ENCODE peak calls at places on chromosomes 4 and X, in four cellular contexts. F is K562, T is GM12891, C is GM12878. R is an unnamed sample.

GRCh38 chr4:92776080-92776479 is 472.3 kb downstream of the GRID2 start:
- DNase-seq in F (no peak), T (no peak), C (no peak), R (no peak)

GRCh38 chr4:94690851-94691254 is 66.9 kb upstream of the BMPR1B start:
- DNase-seq in F (no peak), T (no peak), C (no peak), R (no peak)

GRCh38 chrX:21798677-21799219 is 40.7 kb upstream of the MBTPS2 start:
- DNase-seq in F (no peak), T (no peak), C (no peak), R (no peak)

GRCh38 chr4:10096201-10096975 is 20.2 kb downstream of the WDR1 start:
- DNase-seq in F (peak), T (peak), C (peak), R (peak)

GRCh38 chr4:123017636-123018390 is 95.4 kb upstream of the NUDT6 start:
- DNase-seq in F (no peak), T (no peak), C (no peak), R (no peak)

GRCh38 chrX:112654871-112655270 is 24.9 kb downstream of the LHFPL1 start:
- DNase-seq in F (no peak), T (no peak), C (no peak), R (no peak)

GRCh38 chr4:88189418-88189738 is 30.9 kb upstream of the ABCG2 start:
- DNase-seq in F (no peak), T (no peak), C (no peak), R (no peak)

GRCh38 chr4:62455871-62456270 is 1255.7 kb downstream of the ADGRL3 start:
- DNase-seq in F (no peak), T (no peak), C (no peak), R (no peak)

GRCh38 chrX:35416783-35417182 is 381.4 kb upstream of the MAGEB16 start:
- DNase-seq in F (no peak), T (no peak), C (no peak), R (no peak)

GRCh38 chrX:38112566-38112965 is 106.2 kb downstream of the SYTL5 start:
- DNase-seq in F (no peak), T (no peak), C (peak), R (no peak)

DNA sequence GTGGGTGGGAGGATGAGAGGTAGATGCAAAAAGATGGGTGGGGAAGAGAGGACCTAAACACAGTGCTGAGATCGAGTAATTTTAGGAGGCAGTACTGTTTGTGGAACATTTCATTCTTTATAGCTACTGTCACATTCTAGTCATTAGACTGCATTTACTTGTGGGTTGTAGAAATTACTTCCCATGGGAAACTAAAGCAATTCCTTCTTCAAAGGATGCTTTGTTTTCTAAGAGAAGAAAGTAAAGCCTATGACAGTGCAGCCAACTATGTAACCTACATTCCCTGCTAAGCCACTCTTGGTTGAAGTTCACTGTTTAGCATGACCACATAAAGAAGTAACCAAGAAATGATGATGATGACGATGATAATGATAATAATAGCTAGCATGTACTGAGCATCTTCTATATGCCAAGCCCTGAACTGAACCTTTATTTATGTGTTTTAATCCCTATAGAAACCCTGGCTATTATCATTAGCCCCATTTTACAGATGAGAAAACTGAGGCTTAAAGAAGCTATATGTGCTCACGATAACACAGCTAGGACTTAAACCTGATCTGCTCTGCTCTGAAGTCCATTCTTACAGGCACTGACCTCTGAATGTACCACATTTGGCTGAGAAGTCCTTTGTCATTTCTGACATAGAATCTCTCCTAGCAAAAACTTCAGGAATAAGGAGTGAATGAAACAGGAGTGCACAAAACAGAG is 114.5 kb upstream of the KIT start:
- DNase-seq in F (no peak), T (no peak), C (no peak), R (no peak)
- TF ChIP-seq SPI1 in F (no peak), T (no peak), C (no peak), R (no peak)

DNA sequence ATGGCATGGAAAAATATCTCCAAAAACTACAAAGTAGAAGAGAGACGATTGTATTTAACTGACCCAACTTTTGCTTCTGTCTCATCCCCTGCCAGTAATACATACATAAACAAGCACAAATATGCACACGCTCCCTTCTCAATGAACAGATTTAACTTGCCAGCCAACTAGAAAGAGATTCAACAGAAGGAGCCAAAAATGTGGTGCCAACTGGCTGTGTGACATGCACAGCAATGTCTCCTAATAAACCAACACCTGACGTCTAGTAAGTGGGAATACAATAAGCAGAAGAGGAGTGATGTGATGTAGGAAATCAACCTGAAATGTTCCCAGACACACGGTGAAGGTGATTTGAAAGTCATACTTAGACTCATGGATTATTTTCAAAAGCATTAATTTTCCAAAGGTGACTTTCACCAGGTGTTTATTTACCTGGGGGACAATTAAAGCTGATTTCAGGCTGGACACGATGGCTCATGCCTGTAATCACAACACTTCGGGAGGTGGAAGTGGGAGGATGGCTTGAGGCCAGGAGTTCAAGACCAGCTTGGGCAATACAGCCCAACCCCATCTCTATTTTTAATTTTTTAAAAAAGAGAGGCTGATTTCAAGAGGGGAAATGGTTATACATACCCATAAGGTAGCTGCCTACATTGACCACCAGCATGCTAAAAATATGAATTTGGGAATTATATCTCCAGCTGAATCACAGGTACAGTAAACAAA is 33.7 kb downstream of the SH3RF1 start:
- DNase-seq in F (no peak), T (no peak), C (no peak), R (no peak)
- TF ChIP-seq SPI1 in F (no peak), T (no peak), C (no peak), R (no peak)

GRCh38 chr4:91325495-91325894 is 978.3 kb upstream of the GRID2 start:
- DNase-seq in F (no peak), T (no peak), C (no peak), R (no peak)

GRCh38 chr4:91330555-91331137 is 973.1 kb upstream of the GRID2 start:
- DNase-seq in F (no peak), T (no peak), C (no peak), R (no peak)
- TF ChIP-seq SPI1 in F (no peak), T (no peak), C (no peak), R (no peak)

GRCh38 chr4:1202526-1203378 is 30.4 kb upstream of the SPON2 start:
- DNase-seq in F (no peak), T (no peak), C (no peak), R (no peak)
- TF ChIP-seq SPI1 in F (no peak), T (no peak), C (no peak), R (no peak)

GRCh38 chrX:9362529-9362928 is 102.3 kb upstream of the TBL1X start:
- DNase-seq in F (no peak), T (no peak), C (no peak), R (no peak)
- TF ChIP-seq SPI1 in F (no peak), T (no peak), C (no peak), R (no peak)

GRCh38 chr4:82525287-82525898 is 36.4 kb downstream of the TMEM150C start:
- DNase-seq in F (no peak), T (no peak), C (no peak), R (no peak)
- TF ChIP-seq SPI1 in F (no peak), T (no peak), C (no peak), R (no peak)

GRCh38 chr4:124275-125081 is at the start of gene ZNF718:
- DNase-seq in F (peak), T (peak), C (peak), R (peak)
- TF ChIP-seq SPI1 in F (no peak), T (no peak), C (no peak), R (no peak)

GRCh38 chrX:8404443-8404842 is 60.2 kb upstream of the VCX3B start:
- DNase-seq in F (no peak), T (no peak), C (no peak), R (no peak)
- TF ChIP-seq SPI1 in F (no peak), T (no peak), C (no peak), R (no peak)

R was measured in HL-60.